ENCODE peak calls at places on chromosome 17, in four cellular contexts. One of them, this sample, is unnamed.

GRCh38 chr17:77429985-77430752 is 289.4 kb downstream of the SEC14L1 start:
- DNase-seq in GM12878: no peak
- DNase-seq in A549: peak
- DNase-seq in stomach: peak
- DNase-seq in this sample: no peak

GRCh38 chr17:45640141-45640850 is 143.8 kb upstream of the CRHR1 start:
- DNase-seq in GM12878: peak
- DNase-seq in stomach: peak
- DNase-seq in A549: peak
- DNase-seq in this sample: no peak

GRCh38 chr17:75502072-75502745 is 13.1 kb downstream of the CASKIN2 start:
- DNase-seq in A549: no peak
- DNase-seq in GM12878: no peak
- DNase-seq in stomach: no peak
- DNase-seq in this sample: no peak

GRCh38 chr17:33986566-33986965 is 268.5 kb upstream of the CCL2 start:
- DNase-seq in stomach: no peak
- DNase-seq in A549: no peak
- DNase-seq in GM12878: no peak
- DNase-seq in this sample: no peak

GRCh38 chr17:41549596-41550039 is 21.5 kb upstream of the KRT19 start:
- DNase-seq in A549: no peak
- DNase-seq in stomach: no peak
- DNase-seq in GM12878: no peak
- DNase-seq in this sample: no peak

GRCh38 chr17:32596666-32597065 is 109.9 kb downstream of the CDK5R1 start:
- DNase-seq in GM12878: peak
- DNase-seq in stomach: no peak
- DNase-seq in A549: no peak
- DNase-seq in this sample: no peak

GRCh38 chr17:46026045-46026814 is 27.2 kb downstream of the STH start:
- DNase-seq in stomach: no peak
- DNase-seq in A549: no peak
- DNase-seq in GM12878: no peak
- DNase-seq in this sample: no peak

GRCh38 chr17:42502091-42502490 is 34.0 kb upstream of the NAGLU start:
- DNase-seq in stomach: no peak
- DNase-seq in A549: no peak
- DNase-seq in GM12878: no peak
- DNase-seq in this sample: no peak

GRCh38 chr17:66638707-66639479 is 196.0 kb upstream of the CACNG5 start:
- DNase-seq in GM12878: no peak
- DNase-seq in stomach: no peak
- DNase-seq in A549: no peak
- DNase-seq in this sample: no peak

GRCh38 chr17:1237471-1237870 is 32.8 kb upstream of the BHLHA9 start:
- DNase-seq in A549: no peak
- DNase-seq in GM12878: no peak
- DNase-seq in stomach: no peak
- DNase-seq in this sample: no peak

GRCh38 chr17:67575325-67575724 is 142.4 kb upstream of the NOL11 start:
- DNase-seq in A549: no peak
- DNase-seq in GM12878: peak
- DNase-seq in stomach: no peak
- DNase-seq in this sample: no peak

GRCh38 chr17:33012522-33013033 is 20.9 kb downstream of the SPACA3 start:
- DNase-seq in A549: peak
- DNase-seq in GM12878: no peak
- DNase-seq in stomach: no peak
- DNase-seq in this sample: no peak

DNA sequence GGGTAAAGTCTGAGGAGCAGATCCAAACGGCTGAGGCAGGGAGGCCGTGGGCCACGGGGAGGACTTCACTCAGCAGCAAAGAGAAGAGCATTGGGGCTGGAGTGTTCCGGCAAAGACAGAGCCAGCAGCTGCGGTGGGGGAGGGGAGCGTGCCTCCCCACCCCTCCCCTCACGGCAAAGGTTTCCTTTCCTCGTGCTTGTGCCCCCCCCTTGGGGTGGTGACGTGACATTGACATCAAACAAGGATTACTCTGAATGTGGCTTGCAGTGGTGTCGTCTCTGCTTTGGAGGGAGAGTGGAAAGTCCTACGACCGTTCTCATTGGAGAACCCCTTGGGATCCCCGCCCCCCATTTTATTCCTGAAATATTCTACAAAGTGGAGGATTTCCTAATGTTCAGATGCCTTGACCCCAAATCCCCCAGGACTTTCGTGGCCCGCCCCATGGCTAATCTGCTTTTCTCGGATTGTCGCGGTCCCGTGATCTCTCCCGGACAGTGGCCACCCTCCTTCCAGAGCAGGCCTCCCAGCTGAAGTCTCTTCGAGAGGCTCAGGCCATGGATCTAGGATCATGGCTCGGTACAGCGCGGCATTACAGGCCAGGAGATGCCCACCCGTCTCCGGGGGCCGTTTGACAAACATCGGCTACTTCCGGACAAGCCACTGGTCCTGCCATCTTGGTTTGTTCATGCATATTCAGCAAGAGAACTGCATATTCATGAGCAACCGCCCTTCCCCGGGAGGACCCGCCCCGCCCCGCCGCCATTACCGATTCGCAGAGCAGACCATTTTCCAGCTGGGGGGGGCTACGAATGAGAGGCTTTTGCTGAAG is 714 bp upstream of the POLR2A start:
- DNase-seq in A549: peak
- DNase-seq in stomach: peak
- DNase-seq in GM12878: peak
- DNase-seq in this sample: peak
- TF ChIP-seq POLR2A in A549: peak
- TF ChIP-seq POLR2A in stomach: peak
- TF ChIP-seq POLR2A in GM12878: no peak
- TF ChIP-seq POLR2A in this sample: peak

DNA sequence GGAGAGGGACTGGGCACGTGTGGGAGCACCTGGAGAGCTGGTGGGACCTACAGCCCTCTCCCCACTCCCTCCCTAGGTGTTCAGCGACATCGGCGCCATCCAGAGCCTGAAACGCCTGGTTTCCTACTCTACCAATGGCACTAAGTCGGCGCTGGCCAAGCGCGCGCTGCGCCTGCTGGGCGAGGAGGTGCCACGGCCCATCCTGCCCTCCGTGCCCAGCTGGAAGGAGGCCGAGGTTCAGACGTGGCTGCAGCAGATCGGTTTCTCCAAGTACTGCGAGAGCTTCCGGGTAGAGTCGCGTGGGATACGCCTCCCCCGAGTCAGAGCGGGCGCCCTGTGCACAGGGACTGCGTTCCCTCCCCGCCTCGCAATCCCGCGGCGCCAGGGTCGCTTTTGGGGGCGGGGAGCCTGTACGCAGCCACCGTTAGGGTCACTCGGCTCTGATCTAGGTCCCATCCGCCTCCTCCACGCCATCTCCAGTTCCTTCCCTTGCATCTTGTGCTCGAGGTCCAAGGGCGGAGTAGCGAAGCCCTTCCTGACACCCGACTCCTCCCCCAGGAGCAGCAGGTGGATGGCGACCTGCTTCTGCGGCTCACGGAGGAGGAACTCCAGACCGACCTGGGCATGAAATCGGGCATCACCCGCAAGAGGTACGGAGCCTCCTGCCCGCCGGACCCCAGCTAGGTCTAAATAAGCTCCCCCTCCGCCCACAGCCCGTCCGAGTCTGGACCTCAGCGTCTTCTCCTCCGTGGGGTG is 13.0 kb downstream of the SARM1 start:
- DNase-seq in A549: no peak
- DNase-seq in GM12878: no peak
- DNase-seq in stomach: peak
- DNase-seq in this sample: no peak
- TF ChIP-seq POLR2A in A549: no peak
- TF ChIP-seq POLR2A in GM12878: peak
- TF ChIP-seq POLR2A in stomach: peak
- TF ChIP-seq POLR2A in this sample: no peak

GRCh38 chr17:27504188-27504995 is 48.1 kb downstream of the KSR1 start:
- DNase-seq in GM12878: no peak
- DNase-seq in stomach: no peak
- DNase-seq in A549: no peak
- DNase-seq in this sample: no peak

GRCh38 chr17:27503636-27504035 is 47.4 kb downstream of the KSR1 start:
- DNase-seq in stomach: no peak
- DNase-seq in A549: no peak
- DNase-seq in GM12878: no peak
- DNase-seq in this sample: no peak

GRCh38 chr17:27506348-27507218 is 50.3 kb downstream of the KSR1 start:
- DNase-seq in stomach: no peak
- DNase-seq in A549: no peak
- DNase-seq in GM12878: peak
- DNase-seq in this sample: no peak

GRCh38 chr17:27499451-27500265 is 43.4 kb downstream of the KSR1 start:
- DNase-seq in A549: no peak
- DNase-seq in GM12878: no peak
- DNase-seq in stomach: no peak
- DNase-seq in this sample: no peak

DNA sequence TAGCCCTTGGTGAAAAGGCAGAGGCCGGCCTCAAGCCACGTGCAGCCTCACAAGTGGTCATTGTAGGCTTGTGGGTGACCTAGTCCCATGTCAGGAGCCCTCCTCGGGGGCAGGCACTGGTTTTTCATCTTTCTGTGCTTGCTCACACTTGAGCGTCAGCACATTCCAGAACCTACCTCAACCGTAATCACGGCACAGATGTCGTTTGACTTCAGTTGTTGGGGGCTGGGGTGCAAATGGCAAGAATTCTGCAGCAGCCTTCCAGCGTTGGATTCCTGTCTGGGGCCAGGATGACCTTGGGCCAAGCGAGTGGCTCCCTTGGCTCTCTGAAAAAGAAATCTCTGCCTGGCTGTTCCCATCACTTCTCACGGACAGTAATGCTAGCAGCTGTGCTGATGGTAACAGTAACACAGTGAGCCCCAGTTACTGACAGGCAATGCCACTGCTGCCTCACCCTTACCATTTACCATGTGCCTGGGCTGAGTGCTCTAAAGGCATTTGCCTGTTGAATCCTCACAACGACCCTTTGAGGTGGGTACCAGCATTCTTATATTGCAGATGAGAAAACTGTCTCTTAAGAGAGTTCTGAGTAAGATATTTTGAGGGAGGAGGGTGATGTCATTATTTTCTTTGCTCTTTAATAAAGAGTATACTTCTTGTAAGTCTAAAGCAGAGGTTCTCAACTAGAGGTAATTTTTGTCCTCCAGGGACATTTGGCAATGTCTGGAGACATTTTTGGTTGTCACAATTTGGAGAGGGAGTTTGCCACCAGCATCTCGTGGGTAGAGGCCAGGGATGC is 46.5 kb downstream of the KSR1 start:
- DNase-seq in stomach: no peak
- DNase-seq in GM12878: no peak
- DNase-seq in A549: no peak
- DNase-seq in this sample: no peak
- TF ChIP-seq POLR2A in stomach: no peak
- TF ChIP-seq POLR2A in GM12878: no peak
- TF ChIP-seq POLR2A in A549: no peak
- TF ChIP-seq POLR2A in this sample: no peak

DNA sequence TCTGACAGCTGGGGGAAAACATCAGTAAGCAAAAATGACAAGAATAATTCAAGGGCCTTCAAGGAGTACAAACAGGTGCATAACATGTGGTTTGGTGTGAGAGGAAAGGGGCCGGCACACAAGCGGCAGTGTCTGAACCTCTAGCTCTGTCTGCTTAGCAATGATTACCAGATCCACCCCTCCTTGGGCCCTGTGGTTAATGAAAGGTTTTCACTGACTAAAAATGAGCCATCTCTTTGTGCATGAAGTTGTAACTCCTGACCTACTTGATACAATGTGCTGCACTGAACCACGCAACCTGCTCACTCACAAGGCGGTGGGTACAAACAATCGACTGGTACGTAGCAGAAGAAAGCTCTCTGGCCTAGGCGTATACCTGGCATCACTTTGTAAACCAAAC is 15.1 kb downstream of the FAM117A start:
- DNase-seq in stomach: no peak
- DNase-seq in GM12878: peak
- DNase-seq in A549: no peak
- DNase-seq in this sample: no peak
- TF ChIP-seq POLR2A in stomach: no peak
- TF ChIP-seq POLR2A in GM12878: peak
- TF ChIP-seq POLR2A in A549: no peak
- TF ChIP-seq POLR2A in this sample: no peak

GRCh38 chr17:82061047-82061925 is 4.3 kb downstream of the DUS1L start:
- DNase-seq in stomach: no peak
- DNase-seq in A549: no peak
- DNase-seq in GM12878: no peak
- DNase-seq in this sample: no peak
- TF ChIP-seq POLR2A in stomach: no peak
- TF ChIP-seq POLR2A in A549: no peak
- TF ChIP-seq POLR2A in GM12878: peak
- TF ChIP-seq POLR2A in this sample: no peak

GRCh38 chr17:2595200-2595599 is 1.7 kb downstream of the PAFAH1B1 start:
- DNase-seq in GM12878: no peak
- DNase-seq in stomach: no peak
- DNase-seq in A549: no peak
- DNase-seq in this sample: no peak
- TF ChIP-seq POLR2A in GM12878: no peak
- TF ChIP-seq POLR2A in stomach: no peak
- TF ChIP-seq POLR2A in A549: no peak
- TF ChIP-seq POLR2A in this sample: no peak

GRCh38 chr17:17841620-17842025 is 4.8 kb upstream of the SREBF1 start:
- DNase-seq in GM12878: no peak
- DNase-seq in A549: no peak
- DNase-seq in stomach: peak
- DNase-seq in this sample: no peak
- TF ChIP-seq POLR2A in GM12878: no peak
- TF ChIP-seq POLR2A in A549: no peak
- TF ChIP-seq POLR2A in stomach: no peak
- TF ChIP-seq POLR2A in this sample: no peak

GRCh38 chr17:82534401-82534812 is 14.9 kb downstream of the FOXK2 start:
- DNase-seq in stomach: no peak
- DNase-seq in GM12878: no peak
- DNase-seq in A549: no peak
- DNase-seq in this sample: no peak
- TF ChIP-seq POLR2A in stomach: no peak
- TF ChIP-seq POLR2A in GM12878: no peak
- TF ChIP-seq POLR2A in A549: no peak
- TF ChIP-seq POLR2A in this sample: no peak

This sample was measured in esophagus squamous epithelium.